ENCODE peak calls at places on chromosome 15, in eight cellular contexts. R is T1000; L is NCI-H2081; Q is activated CD8-positive, alpha-beta memory T cell treated with anti-CD3 and anti-CD28 coated beads for 24 hours; B is GM03348; H is T-helper 2 cell; X is activated CD8-positive, alpha-beta T cell treated with anti-CD3 and anti-CD28 coated beads, Interleukin-2, amount 10 ng/mL, durations not matched to agents 7 days and 5 days; A is EL. E is an unnamed sample.

GRCh38 chr15:68536331-68537095 is 42.3 kb upstream of the CORO2B start:
- DNase-seq in L (no peak), H (no peak), B (peak), X (no peak), A (peak), R (no peak), Q (no peak), E (no peak)

GRCh38 chr15:27762471-27762870 is 336.6 kb downstream of the OCA2 start:
- DNase-seq in H (no peak), Q (no peak), A (no peak), B (no peak), R (no peak), X (no peak), L (no peak), E (no peak)

GRCh38 chr15:31390777-31391486 is 64.3 kb downstream of the KLF13 start:
- DNase-seq in A (no peak), X (peak), L (no peak), B (no peak), Q (no peak), H (no peak), R (no peak), E (no peak)

GRCh38 chr15:69755571-69756310 is 303.1 kb downstream of the RPLP1 start:
- DNase-seq in X (peak), B (no peak), L (no peak), R (peak), H (peak), A (peak), Q (peak), E (peak)

GRCh38 chr15:90607361-90607760 is 77.6 kb downstream of the CRTC3 start:
- DNase-seq in A (no peak), H (no peak), B (no peak), L (peak), Q (no peak), R (no peak), X (no peak), E (no peak)

GRCh38 chr15:98740963-98741362 is 92.6 kb downstream of the IGF1R start:
- DNase-seq in R (no peak), B (no peak), L (no peak), H (no peak), A (no peak), X (no peak), Q (no peak), E (no peak)

GRCh38 chr15:70704731-70705130 is 58.6 kb downstream of the UACA start:
- DNase-seq in Q (no peak), H (no peak), B (no peak), A (no peak), X (no peak), L (no peak), R (no peak), E (no peak)

GRCh38 chr15:93047621-93048425 is 41.2 kb downstream of the RGMA start:
- DNase-seq in H (peak), B (no peak), Q (no peak), X (peak), R (no peak), L (no peak), A (no peak), E (peak)

GRCh38 chr15:33872761-33873106 is 95.6 kb upstream of the CHRM5 start:
- DNase-seq in H (no peak), R (no peak), X (no peak), B (no peak), L (no peak), Q (no peak), A (no peak), E (no peak)

GRCh38 chr15:93071469-93071891 is 17.5 kb downstream of the RGMA start:
- DNase-seq in H (no peak), R (no peak), Q (no peak), X (no peak), L (no peak), A (no peak), B (no peak), E (no peak)